ENCODE peak calls at places on chromosomes 7 and 10, in six cellular contexts. One of them, this sample, is unnamed.

GRCh38 chr7:117982071-117983055 is 109.1 kb upstream of the CTTNBP2 start:
- DNase-seq in B cell: no peak
- DNase-seq in heart right ventricle: no peak
- DNase-seq in GDM1: no peak
- DNase-seq in stimulated activated CD4-positive, alpha-beta T cell treated with anti-CD3 and anti-CD28 coated beads, Interleukin-1b, Interleukin-23, amount 100 ng/mL, for 1 hour: no peak
- DNase-seq in stimulated activated naive CD8-positive, alpha-beta T cell treated with anti-CD3 and anti-CD28 coated beads, Interleukin-15, amount 100 ng/mL, for 72 hours: no peak
- DNase-seq in this sample: no peak

GRCh38 chr10:61399386-61399785 is 53.8 kb downstream of the TMEM26 start:
- DNase-seq in B cell: no peak
- DNase-seq in heart right ventricle: no peak
- DNase-seq in GDM1: no peak
- DNase-seq in stimulated activated CD4-positive, alpha-beta T cell treated with anti-CD3 and anti-CD28 coated beads, Interleukin-1b, Interleukin-23, amount 100 ng/mL, for 1 hour: no peak
- DNase-seq in stimulated activated naive CD8-positive, alpha-beta T cell treated with anti-CD3 and anti-CD28 coated beads, Interleukin-15, amount 100 ng/mL, for 72 hours: no peak
- DNase-seq in this sample: no peak

GRCh38 chr7:105245398-105246099 is 143.2 kb downstream of the SRPK2 start:
- DNase-seq in B cell: no peak
- DNase-seq in heart right ventricle: peak; percentile 26
- DNase-seq in GDM1: no peak
- DNase-seq in stimulated activated CD4-positive, alpha-beta T cell treated with anti-CD3 and anti-CD28 coated beads, Interleukin-1b, Interleukin-23, amount 100 ng/mL, for 1 hour: no peak
- DNase-seq in stimulated activated naive CD8-positive, alpha-beta T cell treated with anti-CD3 and anti-CD28 coated beads, Interleukin-15, amount 100 ng/mL, for 72 hours: no peak
- DNase-seq in this sample: no peak

GRCh38 chr10:79292789-79293746 is 54.2 kb upstream of the PPIF start:
- DNase-seq in B cell: no peak
- DNase-seq in heart right ventricle: no peak
- DNase-seq in GDM1: no peak
- DNase-seq in stimulated activated CD4-positive, alpha-beta T cell treated with anti-CD3 and anti-CD28 coated beads, Interleukin-1b, Interleukin-23, amount 100 ng/mL, for 1 hour: no peak
- DNase-seq in stimulated activated naive CD8-positive, alpha-beta T cell treated with anti-CD3 and anti-CD28 coated beads, Interleukin-15, amount 100 ng/mL, for 72 hours: peak; percentile 19
- DNase-seq in this sample: no peak

GRCh38 chr10:109029870-109030269 is 893.4 kb downstream of the XPNPEP1 start:
- DNase-seq in B cell: no peak
- DNase-seq in heart right ventricle: no peak
- DNase-seq in GDM1: no peak
- DNase-seq in stimulated activated CD4-positive, alpha-beta T cell treated with anti-CD3 and anti-CD28 coated beads, Interleukin-1b, Interleukin-23, amount 100 ng/mL, for 1 hour: no peak
- DNase-seq in stimulated activated naive CD8-positive, alpha-beta T cell treated with anti-CD3 and anti-CD28 coated beads, Interleukin-15, amount 100 ng/mL, for 72 hours: no peak
- DNase-seq in this sample: no peak

GRCh38 chr10:24983946-24984345 is 31.5 kb upstream of the PRTFDC1 start:
- DNase-seq in B cell: no peak
- DNase-seq in heart right ventricle: no peak
- DNase-seq in GDM1: no peak
- DNase-seq in stimulated activated CD4-positive, alpha-beta T cell treated with anti-CD3 and anti-CD28 coated beads, Interleukin-1b, Interleukin-23, amount 100 ng/mL, for 1 hour: no peak
- DNase-seq in stimulated activated naive CD8-positive, alpha-beta T cell treated with anti-CD3 and anti-CD28 coated beads, Interleukin-15, amount 100 ng/mL, for 72 hours: no peak
- DNase-seq in this sample: no peak

GRCh38 chr10:125023269-125023668 is 81.3 kb downstream of the ZRANB1 start:
- DNase-seq in B cell: no peak
- DNase-seq in heart right ventricle: peak; percentile 40
- DNase-seq in GDM1: no peak
- DNase-seq in stimulated activated CD4-positive, alpha-beta T cell treated with anti-CD3 and anti-CD28 coated beads, Interleukin-1b, Interleukin-23, amount 100 ng/mL, for 1 hour: no peak
- DNase-seq in stimulated activated naive CD8-positive, alpha-beta T cell treated with anti-CD3 and anti-CD28 coated beads, Interleukin-15, amount 100 ng/mL, for 72 hours: no peak
- DNase-seq in this sample: no peak

GRCh38 chr7:44963526-44964290 is 15.1 kb downstream of the MYO1G start:
- DNase-seq in B cell: peak; percentile 40
- DNase-seq in heart right ventricle: no peak
- DNase-seq in GDM1: no peak
- DNase-seq in stimulated activated CD4-positive, alpha-beta T cell treated with anti-CD3 and anti-CD28 coated beads, Interleukin-1b, Interleukin-23, amount 100 ng/mL, for 1 hour: no peak
- DNase-seq in stimulated activated naive CD8-positive, alpha-beta T cell treated with anti-CD3 and anti-CD28 coated beads, Interleukin-15, amount 100 ng/mL, for 72 hours: no peak
- DNase-seq in this sample: no peak

GRCh38 chr10:26407406-26407969 is 30.7 kb upstream of the APBB1IP start:
- DNase-seq in B cell: no peak
- DNase-seq in heart right ventricle: no peak
- DNase-seq in GDM1: no peak
- DNase-seq in stimulated activated CD4-positive, alpha-beta T cell treated with anti-CD3 and anti-CD28 coated beads, Interleukin-1b, Interleukin-23, amount 100 ng/mL, for 1 hour: no peak
- DNase-seq in stimulated activated naive CD8-positive, alpha-beta T cell treated with anti-CD3 and anti-CD28 coated beads, Interleukin-15, amount 100 ng/mL, for 72 hours: no peak
- DNase-seq in this sample: no peak

GRCh38 chr7:54888067-54888735 is 129.2 kb upstream of the SEC61G start:
- DNase-seq in B cell: no peak
- DNase-seq in heart right ventricle: no peak
- DNase-seq in GDM1: no peak
- DNase-seq in stimulated activated CD4-positive, alpha-beta T cell treated with anti-CD3 and anti-CD28 coated beads, Interleukin-1b, Interleukin-23, amount 100 ng/mL, for 1 hour: no peak
- DNase-seq in stimulated activated naive CD8-positive, alpha-beta T cell treated with anti-CD3 and anti-CD28 coated beads, Interleukin-15, amount 100 ng/mL, for 72 hours: no peak
- DNase-seq in this sample: no peak

GRCh38 chr7:82534687-82535086 is 91.1 kb upstream of the CACNA2D1 start:
- DNase-seq in B cell: no peak
- DNase-seq in heart right ventricle: no peak
- DNase-seq in GDM1: no peak
- DNase-seq in stimulated activated CD4-positive, alpha-beta T cell treated with anti-CD3 and anti-CD28 coated beads, Interleukin-1b, Interleukin-23, amount 100 ng/mL, for 1 hour: no peak
- DNase-seq in stimulated activated naive CD8-positive, alpha-beta T cell treated with anti-CD3 and anti-CD28 coated beads, Interleukin-15, amount 100 ng/mL, for 72 hours: no peak
- DNase-seq in this sample: no peak

GRCh38 chr10:21726601-21727295 is 192.7 kb downstream of the MLLT10 start:
- DNase-seq in B cell: no peak
- DNase-seq in heart right ventricle: no peak
- DNase-seq in GDM1: no peak
- DNase-seq in stimulated activated CD4-positive, alpha-beta T cell treated with anti-CD3 and anti-CD28 coated beads, Interleukin-1b, Interleukin-23, amount 100 ng/mL, for 1 hour: no peak
- DNase-seq in stimulated activated naive CD8-positive, alpha-beta T cell treated with anti-CD3 and anti-CD28 coated beads, Interleukin-15, amount 100 ng/mL, for 72 hours: no peak
- DNase-seq in this sample: no peak

GRCh38 chr10:102453502-102453901 is 2.2 kb upstream of the C10orf95 start:
- DNase-seq in B cell: no peak
- DNase-seq in heart right ventricle: no peak
- DNase-seq in GDM1: no peak
- DNase-seq in stimulated activated CD4-positive, alpha-beta T cell treated with anti-CD3 and anti-CD28 coated beads, Interleukin-1b, Interleukin-23, amount 100 ng/mL, for 1 hour: no peak
- DNase-seq in stimulated activated naive CD8-positive, alpha-beta T cell treated with anti-CD3 and anti-CD28 coated beads, Interleukin-15, amount 100 ng/mL, for 72 hours: no peak
- DNase-seq in this sample: no peak

GRCh38 chr10:71187600-71187999 is 24.8 kb upstream of the UNC5B start:
- DNase-seq in B cell: no peak
- DNase-seq in heart right ventricle: peak; percentile 72
- DNase-seq in GDM1: no peak
- DNase-seq in stimulated activated CD4-positive, alpha-beta T cell treated with anti-CD3 and anti-CD28 coated beads, Interleukin-1b, Interleukin-23, amount 100 ng/mL, for 1 hour: no peak
- DNase-seq in stimulated activated naive CD8-positive, alpha-beta T cell treated with anti-CD3 and anti-CD28 coated beads, Interleukin-15, amount 100 ng/mL, for 72 hours: no peak
- DNase-seq in this sample: no peak

GRCh38 chr10:118543714-118544400 is 51.6 kb downstream of the PRLHR start:
- DNase-seq in B cell: no peak
- DNase-seq in heart right ventricle: no peak
- DNase-seq in GDM1: no peak
- DNase-seq in stimulated activated CD4-positive, alpha-beta T cell treated with anti-CD3 and anti-CD28 coated beads, Interleukin-1b, Interleukin-23, amount 100 ng/mL, for 1 hour: no peak
- DNase-seq in stimulated activated naive CD8-positive, alpha-beta T cell treated with anti-CD3 and anti-CD28 coated beads, Interleukin-15, amount 100 ng/mL, for 72 hours: peak; percentile 42
- DNase-seq in this sample: no peak

GRCh38 chr10:11993834-11994468 is 48.7 kb downstream of the UPF2 start:
- DNase-seq in B cell: peak; percentile 18
- DNase-seq in heart right ventricle: no peak
- DNase-seq in GDM1: peak; percentile 3
- DNase-seq in stimulated activated CD4-positive, alpha-beta T cell treated with anti-CD3 and anti-CD28 coated beads, Interleukin-1b, Interleukin-23, amount 100 ng/mL, for 1 hour: no peak
- DNase-seq in stimulated activated naive CD8-positive, alpha-beta T cell treated with anti-CD3 and anti-CD28 coated beads, Interleukin-15, amount 100 ng/mL, for 72 hours: no peak
- DNase-seq in this sample: no peak

GRCh38 chr7:132752431-132752830 is 176.2 kb upstream of the PLXNA4 start:
- DNase-seq in B cell: no peak
- DNase-seq in heart right ventricle: no peak
- DNase-seq in GDM1: no peak
- DNase-seq in stimulated activated CD4-positive, alpha-beta T cell treated with anti-CD3 and anti-CD28 coated beads, Interleukin-1b, Interleukin-23, amount 100 ng/mL, for 1 hour: no peak
- DNase-seq in stimulated activated naive CD8-positive, alpha-beta T cell treated with anti-CD3 and anti-CD28 coated beads, Interleukin-15, amount 100 ng/mL, for 72 hours: no peak
- DNase-seq in this sample: no peak

GRCh38 chr7:132117181-132117580 is 459.1 kb downstream of the PLXNA4 start:
- DNase-seq in B cell: no peak
- DNase-seq in heart right ventricle: no peak
- DNase-seq in GDM1: no peak
- DNase-seq in stimulated activated CD4-positive, alpha-beta T cell treated with anti-CD3 and anti-CD28 coated beads, Interleukin-1b, Interleukin-23, amount 100 ng/mL, for 1 hour: no peak
- DNase-seq in stimulated activated naive CD8-positive, alpha-beta T cell treated with anti-CD3 and anti-CD28 coated beads, Interleukin-15, amount 100 ng/mL, for 72 hours: no peak
- DNase-seq in this sample: no peak

GRCh38 chr10:77038412-77038806 is 599.2 kb downstream of the KCNMA1 start:
- DNase-seq in B cell: no peak
- DNase-seq in heart right ventricle: no peak
- DNase-seq in GDM1: no peak
- DNase-seq in stimulated activated CD4-positive, alpha-beta T cell treated with anti-CD3 and anti-CD28 coated beads, Interleukin-1b, Interleukin-23, amount 100 ng/mL, for 1 hour: no peak
- DNase-seq in stimulated activated naive CD8-positive, alpha-beta T cell treated with anti-CD3 and anti-CD28 coated beads, Interleukin-15, amount 100 ng/mL, for 72 hours: no peak
- DNase-seq in this sample: no peak

GRCh38 chr10:571643-572042 is 117.8 kb downstream of the DIP2C start:
- DNase-seq in B cell: no peak
- DNase-seq in heart right ventricle: no peak
- DNase-seq in GDM1: no peak
- DNase-seq in stimulated activated CD4-positive, alpha-beta T cell treated with anti-CD3 and anti-CD28 coated beads, Interleukin-1b, Interleukin-23, amount 100 ng/mL, for 1 hour: no peak
- DNase-seq in stimulated activated naive CD8-positive, alpha-beta T cell treated with anti-CD3 and anti-CD28 coated beads, Interleukin-15, amount 100 ng/mL, for 72 hours: no peak
- DNase-seq in this sample: no peak

GRCh38 chr7:43071604-43072003 is 40.8 kb upstream of the HECW1 start:
- DNase-seq in B cell: no peak
- DNase-seq in heart right ventricle: no peak
- DNase-seq in GDM1: no peak
- DNase-seq in stimulated activated CD4-positive, alpha-beta T cell treated with anti-CD3 and anti-CD28 coated beads, Interleukin-1b, Interleukin-23, amount 100 ng/mL, for 1 hour: no peak
- DNase-seq in stimulated activated naive CD8-positive, alpha-beta T cell treated with anti-CD3 and anti-CD28 coated beads, Interleukin-15, amount 100 ng/mL, for 72 hours: peak; percentile 19
- DNase-seq in this sample: no peak

GRCh38 chr7:33107136-33108066 is 1.8 kb downstream of the RP9 start:
- DNase-seq in B cell: peak; percentile 36
- DNase-seq in heart right ventricle: peak; percentile 23
- DNase-seq in GDM1: peak; percentile 32
- DNase-seq in stimulated activated CD4-positive, alpha-beta T cell treated with anti-CD3 and anti-CD28 coated beads, Interleukin-1b, Interleukin-23, amount 100 ng/mL, for 1 hour: no peak
- DNase-seq in stimulated activated naive CD8-positive, alpha-beta T cell treated with anti-CD3 and anti-CD28 coated beads, Interleukin-15, amount 100 ng/mL, for 72 hours: peak; percentile 43
- DNase-seq in this sample: no peak

GRCh38 chr10:87642988-87643387 is 16.7 kb upstream of the PAPSS2 start:
- DNase-seq in B cell: no peak
- DNase-seq in heart right ventricle: no peak
- DNase-seq in GDM1: no peak
- DNase-seq in stimulated activated CD4-positive, alpha-beta T cell treated with anti-CD3 and anti-CD28 coated beads, Interleukin-1b, Interleukin-23, amount 100 ng/mL, for 1 hour: no peak
- DNase-seq in stimulated activated naive CD8-positive, alpha-beta T cell treated with anti-CD3 and anti-CD28 coated beads, Interleukin-15, amount 100 ng/mL, for 72 hours: no peak
- DNase-seq in this sample: no peak

GRCh38 chr10:91381562-91381923 is 28.6 kb upstream of the HECTD2 start:
- DNase-seq in B cell: no peak
- DNase-seq in heart right ventricle: peak; percentile 6
- DNase-seq in GDM1: no peak
- DNase-seq in stimulated activated CD4-positive, alpha-beta T cell treated with anti-CD3 and anti-CD28 coated beads, Interleukin-1b, Interleukin-23, amount 100 ng/mL, for 1 hour: no peak
- DNase-seq in stimulated activated naive CD8-positive, alpha-beta T cell treated with anti-CD3 and anti-CD28 coated beads, Interleukin-15, amount 100 ng/mL, for 72 hours: no peak
- DNase-seq in this sample: no peak

GRCh38 chr7:42843209-42843800 is 68.6 kb downstream of the C7orf25 start:
- DNase-seq in B cell: no peak
- DNase-seq in heart right ventricle: peak; percentile 22
- DNase-seq in GDM1: no peak
- DNase-seq in stimulated activated CD4-positive, alpha-beta T cell treated with anti-CD3 and anti-CD28 coated beads, Interleukin-1b, Interleukin-23, amount 100 ng/mL, for 1 hour: no peak
- DNase-seq in stimulated activated naive CD8-positive, alpha-beta T cell treated with anti-CD3 and anti-CD28 coated beads, Interleukin-15, amount 100 ng/mL, for 72 hours: peak; percentile 20
- DNase-seq in this sample: no peak

GRCh38 chr10:133140417-133141143 is 19.4 kb upstream of the KNDC1 start:
- DNase-seq in B cell: peak; percentile 11
- DNase-seq in heart right ventricle: no peak
- DNase-seq in GDM1: no peak
- DNase-seq in stimulated activated CD4-positive, alpha-beta T cell treated with anti-CD3 and anti-CD28 coated beads, Interleukin-1b, Interleukin-23, amount 100 ng/mL, for 1 hour: no peak
- DNase-seq in stimulated activated naive CD8-positive, alpha-beta T cell treated with anti-CD3 and anti-CD28 coated beads, Interleukin-15, amount 100 ng/mL, for 72 hours: no peak
- DNase-seq in this sample: no peak

GRCh38 chr10:49363309-49364031 is 32.4 kb downstream of the DRGX start:
- DNase-seq in B cell: no peak
- DNase-seq in heart right ventricle: no peak
- DNase-seq in GDM1: no peak
- DNase-seq in stimulated activated CD4-positive, alpha-beta T cell treated with anti-CD3 and anti-CD28 coated beads, Interleukin-1b, Interleukin-23, amount 100 ng/mL, for 1 hour: no peak
- DNase-seq in stimulated activated naive CD8-positive, alpha-beta T cell treated with anti-CD3 and anti-CD28 coated beads, Interleukin-15, amount 100 ng/mL, for 72 hours: no peak
- DNase-seq in this sample: no peak

GRCh38 chr10:13143761-13144160 is 17.6 kb upstream of the MCM10 start:
- DNase-seq in B cell: no peak
- DNase-seq in heart right ventricle: no peak
- DNase-seq in GDM1: no peak
- DNase-seq in stimulated activated CD4-positive, alpha-beta T cell treated with anti-CD3 and anti-CD28 coated beads, Interleukin-1b, Interleukin-23, amount 100 ng/mL, for 1 hour: no peak
- DNase-seq in stimulated activated naive CD8-positive, alpha-beta T cell treated with anti-CD3 and anti-CD28 coated beads, Interleukin-15, amount 100 ng/mL, for 72 hours: no peak
- DNase-seq in this sample: no peak